ENCODE peak calls at places on chromosomes 12 and 14, in four cellular contexts. B is prostate gland, U is IMR-90, T is stomach. Q is an unnamed sample. For H3K9me3, the result is how much of the 10 kb centered on the place peaks cover.

GRCh38 chr14:75934998-75935628 is 46.7 kb downstream of the TGFB3 start:
- DNase-seq in B (no peak), U (no peak), T (no peak), Q (no peak)

GRCh38 chr12:105331805-105332251 is 1.3 kb downstream of the C12orf75 start:
- DNase-seq in B (no peak), U (no peak), T (peak), Q (peak)

GRCh38 chr12:130620281-130620680 is 95.8 kb downstream of the RIMBP2 start:
- DNase-seq in U (no peak), B (no peak), T (no peak), Q (no peak)

GRCh38 chr14:51999084-51999483 is 9.7 kb downstream of the RTRAF start:
- DNase-seq in B (no peak), U (peak), T (no peak), Q (no peak)

GRCh38 chr12:15205341-15206010 is 15.7 kb downstream of the RERG start:
- DNase-seq in U (no peak), B (no peak), T (no peak), Q (no peak)

GRCh38 chr12:96578526-96579125 is 89.2 kb downstream of the CFAP54 start:
- DNase-seq in B (peak), U (peak), T (no peak), Q (no peak)

GRCh38 chr14:24388474-24389179 is 10.2 kb upstream of the NYNRIN start:
- DNase-seq in B (no peak), T (no peak), U (no peak), Q (no peak)

GRCh38 chr14:101191086-101191881 is 287.8 kb upstream of the RTL1 start:
- DNase-seq in T (peak), B (no peak), U (no peak), Q (peak)

GRCh38 chr14:103052407-103052806 is 4.9 kb downstream of the CDC42BPB start:
- DNase-seq in B (no peak), U (no peak), T (no peak), Q (no peak)

GRCh38 chr14:103055693-103056092 is 1.7 kb downstream of the CDC42BPB start:
- DNase-seq in U (peak), T (no peak), B (no peak), Q (no peak)

GRCh38 chr14:103056322-103057027 is 874 bp downstream of the CDC42BPB start:
- DNase-seq in B (no peak), T (peak), U (peak), Q (peak)

GRCh38 chr14:103045387-103045869 is 11.9 kb downstream of the CDC42BPB start:
- DNase-seq in U (no peak), B (no peak), T (no peak), Q (no peak)

DNA sequence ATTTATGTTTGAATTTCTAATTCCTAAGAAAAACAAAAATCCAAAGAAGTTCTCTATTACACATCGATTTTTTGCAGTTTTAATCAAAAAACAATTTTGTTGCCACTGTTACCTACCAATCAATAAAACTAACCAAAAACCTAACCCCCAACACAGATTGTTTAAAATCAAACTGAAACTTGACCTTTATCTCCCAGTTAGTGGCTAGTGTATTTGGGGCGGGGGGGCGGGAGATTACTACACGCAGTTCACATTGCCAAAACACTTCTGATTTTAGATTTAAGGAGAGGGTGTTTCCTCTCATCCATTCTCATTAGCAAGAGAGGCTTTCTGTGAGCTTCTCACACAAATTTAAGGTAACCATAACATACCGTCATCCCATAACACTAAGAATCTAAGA is 6.4 kb downstream of the CDC42BPB start:
- DNase-seq in B (no peak), T (no peak), U (no peak), Q (no peak)
- TF ChIP-seq CTCF in B (no peak), T (no peak), U (no peak), Q (no peak)

GRCh38 chr14:92973265-92973797 is 50.4 kb downstream of the CHGA start:
- DNase-seq in T (peak), U (peak), B (peak), Q (peak)

GRCh38 chr14:92976268-92976667 is 53.3 kb downstream of the CHGA start:
- DNase-seq in B (no peak), T (no peak), U (no peak), Q (no peak)

GRCh38 chr14:92974541-92975345 is 51.8 kb downstream of the CHGA start:
- DNase-seq in U (no peak), B (no peak), T (no peak), Q (no peak)

GRCh38 chr14:92971601-92972180 is 48.7 kb downstream of the CHGA start:
- DNase-seq in U (no peak), T (no peak), B (no peak), Q (no peak)

DNA sequence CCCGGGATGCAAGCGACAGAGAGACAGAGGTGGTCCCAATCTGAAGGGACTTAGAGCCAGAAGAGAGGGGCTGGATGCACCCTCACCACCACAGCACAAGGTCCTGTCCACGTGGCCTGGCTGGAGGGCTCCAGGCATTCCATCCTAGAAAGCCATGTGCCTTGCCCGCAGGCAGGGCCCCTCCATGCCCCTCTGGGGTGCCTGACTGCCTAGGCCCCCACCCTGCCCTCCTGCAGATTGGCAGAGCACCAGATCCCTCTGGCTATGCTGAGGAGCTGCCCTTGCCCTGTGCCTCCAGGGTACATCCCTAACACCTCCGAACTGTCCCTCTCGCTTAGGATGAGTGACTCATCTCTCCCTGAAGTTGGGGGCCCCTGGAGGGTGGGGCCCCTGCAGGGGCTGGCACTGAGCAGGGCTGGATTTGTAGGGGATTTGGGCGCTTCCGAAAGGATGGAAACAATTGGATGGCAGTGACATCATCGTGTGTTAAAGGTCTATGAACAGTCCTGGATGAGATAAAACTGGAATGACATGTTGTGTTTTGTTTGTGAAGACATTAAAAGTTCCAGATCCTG is 50.9 kb downstream of the CHGA start:
- DNase-seq in B (peak), U (no peak), T (no peak), Q (no peak)
- H3K9me3 ChIP-seq in B (under half), U (under half), T (under half), Q (under half)

GRCh38 chr12:81987351-81987750 is 228.2 kb upstream of the PPFIA2 start:
- DNase-seq in T (no peak), B (no peak), U (no peak), Q (no peak)

GRCh38 chr12:81991868-81992267 is 232.7 kb upstream of the PPFIA2 start:
- DNase-seq in T (no peak), U (no peak), B (no peak), Q (no peak)

GRCh38 chr12:81992461-81992860 is 233.3 kb upstream of the PPFIA2 start:
- DNase-seq in B (no peak), T (peak), U (no peak), Q (no peak)
- TF ChIP-seq CTCF in B (no peak), T (no peak), U (no peak), Q (no peak)

GRCh38 chr12:107998863-107999262 is 130.2 kb upstream of the WSCD2 start:
- DNase-seq in T (no peak), B (no peak), U (no peak), Q (no peak)

GRCh38 chr12:108004368-108004767 is 124.7 kb upstream of the WSCD2 start:
- DNase-seq in U (no peak), B (no peak), T (no peak), Q (no peak)

GRCh38 chr12:108000111-108000510 is 129.0 kb upstream of the WSCD2 start:
- DNase-seq in T (no peak), U (no peak), B (no peak), Q (no peak)
- H3K9me3 ChIP-seq in T (under half), U (under half), B (under half), Q (under half)

DNA sequence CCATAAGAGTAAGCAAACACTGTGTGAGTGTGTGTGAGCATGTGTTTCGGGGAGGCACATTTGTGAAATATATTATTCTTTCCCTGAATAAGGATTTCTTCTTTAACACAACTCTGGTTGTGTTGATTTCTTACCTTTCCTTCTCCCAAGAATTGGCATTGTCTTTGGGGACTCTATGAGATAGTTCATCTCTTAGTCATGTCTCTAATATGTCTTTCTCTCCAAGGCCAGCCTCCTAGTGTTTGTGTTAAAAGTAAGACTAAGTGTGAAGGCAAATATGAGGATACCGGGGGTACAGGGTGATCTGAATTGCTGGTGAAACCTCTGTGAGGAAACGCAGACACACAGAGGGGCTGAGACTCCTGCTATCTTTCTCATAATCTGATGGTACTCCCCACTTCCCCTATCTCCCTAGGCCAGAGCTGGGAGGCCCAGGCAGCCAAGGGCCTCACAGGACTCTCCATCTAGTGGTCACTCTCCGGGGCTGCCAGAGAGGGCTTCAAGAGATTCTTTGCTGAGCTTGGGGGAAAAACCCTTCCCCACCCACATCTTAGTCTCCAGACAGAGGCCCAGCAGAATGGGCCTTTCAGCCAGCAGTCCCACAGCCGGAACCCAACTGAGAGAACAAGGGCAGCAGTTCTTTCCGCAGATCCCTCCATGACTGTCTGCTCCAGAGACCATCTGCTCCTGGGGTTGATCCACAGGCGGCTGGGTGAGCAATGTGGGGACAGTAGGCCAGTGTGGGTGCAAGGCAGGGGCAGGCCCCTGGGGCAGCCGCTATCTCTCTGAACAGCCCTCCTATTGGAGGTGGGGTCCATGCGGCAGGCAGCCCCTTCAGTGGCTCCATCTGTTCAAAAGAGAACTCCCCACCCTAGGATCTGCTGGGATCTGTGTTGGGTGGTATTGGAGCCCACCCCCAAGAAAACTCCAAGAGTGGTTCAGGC is 5.8 kb upstream of the HOXC12 start:
- DNase-seq in U (no peak), B (no peak), T (no peak), Q (no peak)
- TF ChIP-seq CTCF in U (no peak), B (no peak), T (no peak), Q (no peak)

GRCh38 chr12:132922676-132923075 is 33.4 kb downstream of the ZNF605 start:
- DNase-seq in B (no peak), T (no peak), U (no peak), Q (no peak)
- H3K9me3 ChIP-seq in B (under half), T (half or more), U (half or more), Q (under half)

GRCh38 chr14:22158560-22158959 is 430.5 kb downstream of the DAD1 start:
- DNase-seq in U (no peak), B (no peak), T (no peak), Q (no peak)

GRCh38 chr14:22159049-22159448 is 430.0 kb downstream of the DAD1 start:
- DNase-seq in U (no peak), B (peak), T (no peak), Q (no peak)

GRCh38 chr14:22164616-22165015 is 424.4 kb downstream of the DAD1 start:
- DNase-seq in B (no peak), T (no peak), U (no peak), Q (no peak)

GRCh38 chr14:22159968-22160367 is 429.1 kb downstream of the DAD1 start:
- DNase-seq in U (no peak), B (no peak), T (no peak), Q (peak)

DNA sequence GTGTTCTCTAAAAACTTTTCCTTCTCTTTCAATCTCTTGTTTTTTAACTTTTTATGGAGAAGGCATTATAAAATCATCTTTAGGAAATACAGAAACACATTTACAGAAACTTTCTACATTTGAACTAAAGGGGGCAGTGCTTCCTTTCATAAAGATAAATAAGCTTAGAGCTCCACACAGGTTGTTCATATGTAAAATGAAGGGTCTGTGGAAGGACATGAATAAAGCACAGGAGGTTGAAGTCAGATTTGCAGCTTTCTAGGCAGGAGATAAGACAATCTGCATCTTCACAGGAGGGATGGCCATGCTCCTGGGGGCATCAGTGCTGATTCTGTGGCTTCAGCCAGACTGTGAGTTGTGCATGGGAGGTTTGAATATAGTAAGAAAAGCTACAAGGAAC is 426.0 kb downstream of the DAD1 start:
- DNase-seq in U (peak), T (no peak), B (no peak), Q (no peak)
- TF ChIP-seq CTCF in U (peak), T (no peak), B (no peak), Q (peak)

Q was measured in colonic mucosa.